ENCODE peak calls at places on chromosomes 11 and 22, in eight cellular contexts. One of them, this sample, is unnamed.

GRCh38 chr11:3947084-3947483 is 91.6 kb downstream of the STIM1 start:
- DNase-seq in right lobe of liver: no peak
- DNase-seq in body of pancreas: no peak
- DNase-seq in WTC11: no peak
- DNase-seq in cardiac fibroblast: peak
- DNase-seq in cardiac muscle cell: peak
- DNase-seq in hepatocyte: no peak
- DNase-seq in stomach: no peak
- DNase-seq in this sample: peak

GRCh38 chr11:764322-765024 is 12.8 kb downstream of the GATD1 start:
- DNase-seq in stomach: no peak
- DNase-seq in right lobe of liver: no peak
- DNase-seq in hepatocyte: no peak
- DNase-seq in cardiac fibroblast: no peak
- DNase-seq in cardiac muscle cell: no peak
- DNase-seq in WTC11: no peak
- DNase-seq in body of pancreas: no peak
- DNase-seq in this sample: no peak

GRCh38 chr11:67369275-67369674 is 4.1 kb downstream of the CLCF1 start:
- DNase-seq in body of pancreas: no peak
- DNase-seq in WTC11: no peak
- DNase-seq in cardiac muscle cell: no peak
- DNase-seq in cardiac fibroblast: no peak
- DNase-seq in hepatocyte: no peak
- DNase-seq in right lobe of liver: no peak
- DNase-seq in stomach: no peak
- DNase-seq in this sample: no peak

GRCh38 chr11:113241190-113242051 is 73.0 kb upstream of the TTC12 start:
- DNase-seq in WTC11: no peak
- DNase-seq in hepatocyte: no peak
- DNase-seq in cardiac fibroblast: no peak
- DNase-seq in right lobe of liver: no peak
- DNase-seq in body of pancreas: no peak
- DNase-seq in stomach: no peak
- DNase-seq in cardiac muscle cell: peak
- DNase-seq in this sample: no peak

GRCh38 chr11:65695459-65696241 is 16.4 kb upstream of the KAT5 start:
- DNase-seq in body of pancreas: peak
- DNase-seq in WTC11: no peak
- DNase-seq in cardiac fibroblast: peak
- DNase-seq in stomach: peak
- DNase-seq in hepatocyte: peak
- DNase-seq in cardiac muscle cell: peak
- DNase-seq in right lobe of liver: no peak
- DNase-seq in this sample: no peak

GRCh38 chr11:102830328-102830727 is 13.1 kb downstream of the MMP3 start:
- DNase-seq in WTC11: no peak
- DNase-seq in cardiac muscle cell: no peak
- DNase-seq in hepatocyte: no peak
- DNase-seq in stomach: no peak
- DNase-seq in body of pancreas: no peak
- DNase-seq in right lobe of liver: no peak
- DNase-seq in cardiac fibroblast: no peak
- DNase-seq in this sample: no peak

GRCh38 chr11:3232956-3233355 is 739 bp upstream of the MRGPRE start:
- DNase-seq in cardiac muscle cell: no peak
- DNase-seq in stomach: no peak
- DNase-seq in body of pancreas: no peak
- DNase-seq in hepatocyte: no peak
- DNase-seq in cardiac fibroblast: no peak
- DNase-seq in right lobe of liver: no peak
- DNase-seq in WTC11: no peak
- DNase-seq in this sample: no peak

GRCh38 chr11:55497068-55497467 is 57.2 kb upstream of the OR4C15 start:
- DNase-seq in stomach: no peak
- DNase-seq in right lobe of liver: no peak
- DNase-seq in hepatocyte: no peak
- DNase-seq in body of pancreas: no peak
- DNase-seq in cardiac fibroblast: no peak
- DNase-seq in WTC11: no peak
- DNase-seq in cardiac muscle cell: no peak
- DNase-seq in this sample: no peak

GRCh38 chr11:96094156-96094555 is 170.2 kb upstream of the MTMR2 start:
- DNase-seq in stomach: no peak
- DNase-seq in cardiac muscle cell: no peak
- DNase-seq in body of pancreas: no peak
- DNase-seq in WTC11: no peak
- DNase-seq in right lobe of liver: no peak
- DNase-seq in hepatocyte: no peak
- DNase-seq in cardiac fibroblast: no peak
- DNase-seq in this sample: no peak

GRCh38 chr11:12560362-12560761 is 113.9 kb upstream of the TEAD1 start:
- DNase-seq in right lobe of liver: no peak
- DNase-seq in body of pancreas: no peak
- DNase-seq in stomach: no peak
- DNase-seq in cardiac muscle cell: no peak
- DNase-seq in cardiac fibroblast: no peak
- DNase-seq in hepatocyte: no peak
- DNase-seq in WTC11: no peak
- DNase-seq in this sample: no peak

GRCh38 chr11:90496722-90497121 is 273.9 kb upstream of the CHORDC1 start:
- DNase-seq in stomach: no peak
- DNase-seq in right lobe of liver: no peak
- DNase-seq in WTC11: no peak
- DNase-seq in hepatocyte: no peak
- DNase-seq in cardiac fibroblast: no peak
- DNase-seq in cardiac muscle cell: no peak
- DNase-seq in body of pancreas: no peak
- DNase-seq in this sample: no peak

GRCh38 chr22:39144101-39144815 is 8.2 kb downstream of the CBX7 start:
- DNase-seq in stomach: peak
- DNase-seq in cardiac fibroblast: peak
- DNase-seq in WTC11: no peak
- DNase-seq in hepatocyte: peak
- DNase-seq in cardiac muscle cell: peak
- DNase-seq in right lobe of liver: no peak
- DNase-seq in body of pancreas: peak
- DNase-seq in this sample: peak

GRCh38 chr22:48580481-48580970 is 1247.1 kb downstream of the BRD1 start:
- DNase-seq in right lobe of liver: no peak
- DNase-seq in stomach: no peak
- DNase-seq in cardiac muscle cell: no peak
- DNase-seq in hepatocyte: no peak
- DNase-seq in cardiac fibroblast: no peak
- DNase-seq in body of pancreas: no peak
- DNase-seq in WTC11: no peak
- DNase-seq in this sample: no peak

GRCh38 chr11:63915961-63916836 is 765 bp downstream of the RCOR2 start:
- DNase-seq in cardiac muscle cell: peak
- DNase-seq in hepatocyte: peak
- DNase-seq in body of pancreas: peak
- DNase-seq in right lobe of liver: no peak
- DNase-seq in WTC11: peak
- DNase-seq in cardiac fibroblast: no peak
- DNase-seq in stomach: peak
- DNase-seq in this sample: no peak

DNA sequence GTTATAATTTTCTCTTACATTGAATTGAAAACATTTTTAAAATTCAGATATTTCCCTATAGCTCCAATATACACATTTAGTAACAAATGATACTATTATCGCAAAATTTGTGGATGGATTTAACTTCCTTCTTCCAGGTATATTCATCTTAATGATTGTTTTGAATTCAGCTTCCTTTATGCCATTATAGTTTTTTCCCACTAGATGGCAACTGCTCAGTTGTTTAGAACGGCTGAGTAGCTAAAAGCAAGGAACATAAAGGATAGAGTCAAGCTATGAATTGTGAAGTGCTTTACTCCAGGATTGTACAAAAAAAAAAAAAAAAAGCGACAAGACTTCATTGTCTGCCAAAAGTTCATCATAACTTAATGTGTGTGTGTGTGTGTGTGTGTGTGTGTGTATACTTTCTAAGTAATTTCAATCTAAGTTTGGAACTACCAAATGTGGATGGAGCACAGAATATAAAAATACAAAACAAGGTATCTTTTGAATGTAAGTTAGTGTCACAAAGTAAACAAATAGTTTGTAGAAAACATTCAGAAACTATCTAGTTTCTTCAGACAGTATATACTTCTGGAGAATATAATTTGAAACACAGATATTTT is 846.4 kb downstream of the DLG2 start:
- DNase-seq in WTC11: no peak
- DNase-seq in cardiac fibroblast: peak
- DNase-seq in body of pancreas: no peak
- DNase-seq in hepatocyte: peak
- DNase-seq in stomach: no peak
- DNase-seq in right lobe of liver: no peak
- DNase-seq in cardiac muscle cell: peak
- DNase-seq in this sample: no peak
- TF ChIP-seq CTCF in WTC11: no peak
- TF ChIP-seq CTCF in cardiac fibroblast: peak
- TF ChIP-seq CTCF in body of pancreas: peak
- TF ChIP-seq CTCF in hepatocyte: peak
- TF ChIP-seq CTCF in stomach: no peak
- TF ChIP-seq CTCF in right lobe of liver: peak
- TF ChIP-seq CTCF in cardiac muscle cell: peak
- TF ChIP-seq CTCF in this sample: peak

DNA sequence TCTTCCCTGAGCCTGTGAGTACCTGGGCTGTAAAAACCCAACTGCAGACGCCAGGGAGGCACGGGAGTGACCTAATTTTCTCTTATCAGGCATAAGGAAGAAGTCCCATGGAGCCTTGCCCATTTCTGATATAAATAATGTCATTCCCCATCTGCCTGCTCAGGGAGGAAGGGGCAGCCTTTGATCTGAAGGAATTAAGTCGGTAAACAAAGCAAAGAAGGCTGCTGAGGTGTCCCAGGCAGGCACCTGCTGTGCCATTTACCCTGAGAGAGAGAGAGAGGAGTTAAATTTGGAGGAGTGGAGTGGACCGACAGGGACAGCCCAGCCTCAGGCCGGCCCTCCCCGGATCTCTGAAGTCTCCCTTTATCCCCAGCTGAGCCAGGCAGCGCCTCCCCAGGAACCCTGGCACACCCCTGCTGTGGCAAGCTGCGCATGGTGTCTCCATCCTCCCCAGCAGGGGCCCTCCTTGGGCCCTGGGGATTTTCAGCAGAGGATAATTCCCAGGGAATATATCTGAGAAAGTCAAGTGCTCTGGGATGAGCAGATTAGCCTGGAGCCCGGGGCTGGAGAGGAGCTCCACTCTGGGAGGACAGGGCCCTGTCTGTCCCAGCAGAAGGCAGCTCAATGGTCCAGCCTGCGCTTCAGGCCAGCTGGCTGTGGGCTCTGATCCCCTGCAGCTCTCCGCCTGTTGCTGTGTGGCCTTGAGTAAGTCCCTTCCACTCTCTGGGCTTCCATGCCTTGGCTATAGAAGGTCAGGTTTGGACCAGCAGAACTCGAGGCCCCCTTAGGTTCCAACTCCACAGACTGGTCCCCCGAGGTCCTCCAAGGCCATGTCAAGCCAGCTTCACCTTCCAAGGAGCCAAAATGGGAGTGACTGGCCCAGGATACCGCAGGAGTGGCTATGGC is 17.5 kb upstream of the CABP7 start:
- DNase-seq in cardiac muscle cell: no peak
- DNase-seq in WTC11: no peak
- DNase-seq in hepatocyte: no peak
- DNase-seq in cardiac fibroblast: no peak
- DNase-seq in stomach: no peak
- DNase-seq in body of pancreas: no peak
- DNase-seq in right lobe of liver: no peak
- DNase-seq in this sample: no peak
- TF ChIP-seq CTCF in cardiac muscle cell: no peak
- TF ChIP-seq CTCF in WTC11: no peak
- TF ChIP-seq CTCF in hepatocyte: no peak
- TF ChIP-seq CTCF in cardiac fibroblast: peak
- TF ChIP-seq CTCF in stomach: no peak
- TF ChIP-seq CTCF in body of pancreas: no peak
- TF ChIP-seq CTCF in right lobe of liver: no peak
- TF ChIP-seq CTCF in this sample: no peak

GRCh38 chr22:41833369-41834004 is 582 bp downstream of the SREBF2 start:
- DNase-seq in stomach: peak
- DNase-seq in cardiac muscle cell: peak
- DNase-seq in WTC11: peak
- DNase-seq in right lobe of liver: peak
- DNase-seq in hepatocyte: peak
- DNase-seq in cardiac fibroblast: no peak
- DNase-seq in body of pancreas: peak
- DNase-seq in this sample: peak

GRCh38 chr22:41831383-41831782 is 1.5 kb upstream of the SREBF2 start:
- DNase-seq in body of pancreas: no peak
- DNase-seq in right lobe of liver: no peak
- DNase-seq in hepatocyte: no peak
- DNase-seq in cardiac muscle cell: peak
- DNase-seq in cardiac fibroblast: peak
- DNase-seq in WTC11: no peak
- DNase-seq in stomach: no peak
- DNase-seq in this sample: peak

GRCh38 chr22:41831828-41832552 is 915 bp upstream of the SREBF2 start:
- DNase-seq in body of pancreas: no peak
- DNase-seq in cardiac fibroblast: no peak
- DNase-seq in hepatocyte: no peak
- DNase-seq in right lobe of liver: no peak
- DNase-seq in WTC11: no peak
- DNase-seq in cardiac muscle cell: no peak
- DNase-seq in stomach: no peak
- DNase-seq in this sample: no peak

GRCh38 chr22:41834005-41834975 is 1.4 kb downstream of the SREBF2 start:
- DNase-seq in stomach: no peak
- DNase-seq in right lobe of liver: no peak
- DNase-seq in body of pancreas: no peak
- DNase-seq in WTC11: no peak
- DNase-seq in cardiac fibroblast: no peak
- DNase-seq in cardiac muscle cell: no peak
- DNase-seq in hepatocyte: no peak
- DNase-seq in this sample: no peak

GRCh38 chr22:41832553-41833368 is at the start of gene SREBF2:
- DNase-seq in hepatocyte: peak
- DNase-seq in stomach: peak
- DNase-seq in cardiac muscle cell: peak
- DNase-seq in right lobe of liver: peak
- DNase-seq in body of pancreas: peak
- DNase-seq in WTC11: peak
- DNase-seq in cardiac fibroblast: peak
- DNase-seq in this sample: peak
- TF ChIP-seq CTCF in hepatocyte: no peak
- TF ChIP-seq CTCF in stomach: no peak
- TF ChIP-seq CTCF in cardiac muscle cell: no peak
- TF ChIP-seq CTCF in right lobe of liver: peak
- TF ChIP-seq CTCF in body of pancreas: no peak
- TF ChIP-seq CTCF in WTC11: no peak
- TF ChIP-seq CTCF in cardiac fibroblast: no peak
- TF ChIP-seq CTCF in this sample: no peak

DNA sequence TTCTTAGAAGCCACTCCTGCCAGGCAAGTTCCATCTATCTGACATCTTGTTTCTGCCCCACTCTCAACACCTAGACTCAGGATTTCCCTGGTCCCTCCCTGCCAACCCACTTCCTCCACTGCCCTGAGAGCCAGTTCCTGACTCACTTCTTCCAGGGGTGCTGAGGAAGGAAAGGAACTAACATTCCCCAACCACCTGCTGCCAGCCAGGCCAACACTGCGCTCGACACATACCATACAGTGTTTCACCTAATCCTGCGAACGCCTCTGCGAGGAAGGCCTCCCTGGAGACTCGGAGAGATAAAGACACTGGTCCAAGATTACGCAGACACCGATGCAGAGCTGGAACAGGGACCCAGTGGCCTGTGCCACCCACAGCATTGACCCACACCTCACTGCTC is 40.2 kb downstream of the MICAL3 start:
- DNase-seq in WTC11: no peak
- DNase-seq in body of pancreas: no peak
- DNase-seq in right lobe of liver: no peak
- DNase-seq in cardiac fibroblast: no peak
- DNase-seq in stomach: no peak
- DNase-seq in hepatocyte: no peak
- DNase-seq in cardiac muscle cell: no peak
- DNase-seq in this sample: no peak
- TF ChIP-seq CTCF in WTC11: no peak
- TF ChIP-seq CTCF in body of pancreas: no peak
- TF ChIP-seq CTCF in right lobe of liver: no peak
- TF ChIP-seq CTCF in cardiac fibroblast: no peak
- TF ChIP-seq CTCF in stomach: no peak
- TF ChIP-seq CTCF in hepatocyte: no peak
- TF ChIP-seq CTCF in cardiac muscle cell: no peak
- TF ChIP-seq CTCF in this sample: no peak

This sample was measured in GM10248.